ENCODE peak calls at places on chromosome 10, in ten cellular contexts. E is astrocyte of the hippocampus; F is stimulated activated CD8-positive, alpha-beta memory T cell treated with anti-CD3 and anti-CD28 coated beads, Interleukin-4, amount 100 ng/mL, for 24 hours; G is fibroblast of villous mesenchyme; P is effector CD4-positive, alpha-beta T cell; H is central memory CD8-positive, alpha-beta T cell; A is germinal center; L is CD8-positive, alpha-beta T cell; N is activated CD4-positive, CD25-positive, alpha-beta regulatory T cell; C is bronchial epithelial cell. Y is an unnamed sample.

GRCh38 chr10:118907051-118907450 is 122.5 kb upstream of the NANOS1 start:
- DNase-seq in E (no peak), F (no peak), G (no peak), P (no peak), H (no peak), A (no peak), L (no peak), N (no peak), C (no peak), Y (no peak)

GRCh38 chr10:59088912-59089573 is 87.4 kb upstream of the PHYHIPL start:
- DNase-seq in E (no peak), F (no peak), G (no peak), P (no peak), H (no peak), A (no peak), L (no peak), N (no peak), C (no peak), Y (no peak)

GRCh38 chr10:5343561-5343960 is 21.2 kb upstream of the UCN3 start:
- DNase-seq in E (peak), F (no peak), G (no peak), P (no peak), H (no peak), A (no peak), L (no peak), N (no peak), C (no peak), Y (no peak)

GRCh38 chr10:119737827-119738226 is 12.0 kb downstream of the INPP5F start:
- DNase-seq in E (peak), F (no peak), G (peak), P (no peak), H (no peak), A (no peak), L (no peak), N (no peak), C (peak), Y (no peak)

GRCh38 chr10:18214692-18215563 is 74.7 kb downstream of the CACNB2 start:
- DNase-seq in E (peak), F (no peak), G (peak), P (no peak), H (no peak), A (peak), L (no peak), N (no peak), C (peak), Y (peak)

GRCh38 chr10:34581871-34582532 is 233.1 kb downstream of the PARD3 start:
- DNase-seq in E (peak), F (no peak), G (peak), P (no peak), H (no peak), A (no peak), L (no peak), N (no peak), C (peak), Y (no peak)

GRCh38 chr10:87829986-87830732 is 12.1 kb upstream of the ATAD1 start:
- DNase-seq in E (no peak), F (no peak), G (no peak), P (no peak), H (no peak), A (no peak), L (no peak), N (no peak), C (peak), Y (no peak)

GRCh38 chr10:128000660-128001059 is 93.8 kb downstream of the PTPRE start:
- DNase-seq in E (peak), F (no peak), G (peak), P (no peak), H (no peak), A (no peak), L (no peak), N (no peak), C (peak), Y (no peak)

GRCh38 chr10:75076387-75076786 is 35.1 kb upstream of the SAMD8 start:
- DNase-seq in E (no peak), F (no peak), G (no peak), P (no peak), H (no peak), A (no peak), L (no peak), N (no peak), C (no peak), Y (no peak)

GRCh38 chr10:110414563-110415309 is 83.0 kb upstream of the DUSP5 start:
- DNase-seq in E (peak), F (peak), G (no peak), P (peak), H (peak), A (peak), L (peak), N (peak), C (peak), Y (no peak)

GRCh38 chr10:95787447-95787846 is 31.5 kb downstream of the ENTPD1 start:
- DNase-seq in E (no peak), F (no peak), G (no peak), P (no peak), H (no peak), A (no peak), L (no peak), N (no peak), C (no peak), Y (no peak)

GRCh38 chr10:71708301-71708703 is 11.3 kb downstream of the C10orf105 start:
- DNase-seq in E (peak), F (peak), G (peak), P (peak), H (peak), A (peak), L (peak), N (peak), C (no peak), Y (peak)

GRCh38 chr10:80459047-80459865 is 5.1 kb downstream of the TSPAN14 start:
- DNase-seq in E (peak), F (peak), G (peak), P (peak), H (peak), A (peak), L (no peak), N (peak), C (peak), Y (no peak)

GRCh38 chr10:124319926-124320391 is 98.8 kb downstream of the OAT start:
- DNase-seq in E (peak), F (no peak), G (peak), P (no peak), H (no peak), A (no peak), L (no peak), N (no peak), C (no peak), Y (no peak)

GRCh38 chr10:118927317-118927716 is 102.2 kb upstream of the NANOS1 start:
- DNase-seq in E (no peak), F (no peak), G (peak), P (no peak), H (no peak), A (no peak), L (no peak), N (no peak), C (peak), Y (no peak)

GRCh38 chr10:24826022-24826421 is 102.3 kb upstream of the ARHGAP21 start:
- DNase-seq in E (peak), F (no peak), G (peak), P (no peak), H (no peak), A (no peak), L (no peak), N (no peak), C (peak), Y (no peak)

GRCh38 chr10:112515852-112516251 is 68.8 kb downstream of the VTI1A start:
- DNase-seq in E (no peak), F (no peak), G (no peak), P (no peak), H (no peak), A (no peak), L (no peak), N (no peak), C (no peak), Y (no peak)

GRCh38 chr10:89310092-89310886 is 8.4 kb downstream of the IFIT2 start:
- DNase-seq in E (no peak), F (no peak), G (no peak), P (no peak), H (no peak), A (no peak), L (no peak), N (no peak), C (no peak), Y (no peak)

GRCh38 chr10:83332695-83333094 is 806.6 kb upstream of the GHITM start:
- DNase-seq in E (no peak), F (no peak), G (no peak), P (no peak), H (no peak), A (no peak), L (no peak), N (no peak), C (peak), Y (no peak)

GRCh38 chr10:117342638-117343037 is 32.6 kb downstream of the PDZD8 start:
- DNase-seq in E (peak), F (no peak), G (peak), P (no peak), H (no peak), A (no peak), L (no peak), N (no peak), C (peak), Y (no peak)

GRCh38 chr10:90775351-90776028 is 82.3 kb downstream of the HTR7 start:
- DNase-seq in E (peak), F (no peak), G (no peak), P (no peak), H (no peak), A (no peak), L (no peak), N (no peak), C (no peak), Y (no peak)

GRCh38 chr10:50561816-50562215 is 61.9 kb downstream of the SGMS1 start:
- DNase-seq in E (no peak), F (no peak), G (no peak), P (no peak), H (no peak), A (peak), L (no peak), N (no peak), C (peak), Y (no peak)

Y was measured in mesothelial cell of epicardium.